ENCODE peak calls at places on chromosomes 3 and 15, in seven cellular contexts. F, W, S, K, Z, N and P are unnamed samples.

GRCh38 chr3:195859061-195859845 is 47.5 kb upstream of the MUC4 start:
- DNase-seq in F (peak; percentile 74), W (peak; percentile 54), S (peak; percentile 77), K (peak; percentile 59), Z (peak; percentile 52), N (peak; percentile 88), P (peak; percentile 62)

GRCh38 chr3:124395584-124396340 is 334.5 kb upstream of the UMPS start:
- DNase-seq in F (peak; percentile 46), W (no peak), S (no peak), K (no peak), Z (no peak), N (peak; percentile 14), P (no peak)

GRCh38 chr15:63504979-63505841 is 817 bp downstream of the USP3 start:
- DNase-seq in F (peak; percentile 76), W (peak; percentile 50), S (no peak), K (peak; percentile 16), Z (no peak), N (peak; percentile 86), P (peak; percentile 60)

GRCh38 chr3:123880998-123881561 is 3.1 kb downstream of the MYLK start:
- DNase-seq in F (no peak), W (no peak), S (no peak), K (no peak), Z (no peak), N (peak; percentile 43), P (no peak)

GRCh38 chr3:172653004-172653403 is 57.9 kb downstream of the NCEH1 start:
- DNase-seq in F (no peak), W (no peak), S (no peak), K (no peak), Z (no peak), N (peak; percentile 87), P (no peak)

GRCh38 chr3:4740397-4741105 is 238.7 kb upstream of the BHLHE40 start:
- DNase-seq in F (no peak), W (no peak), S (no peak), K (no peak), Z (no peak), N (no peak), P (no peak)

GRCh38 chr3:74267583-74268184 is 346.8 kb downstream of the CNTN3 start:
- DNase-seq in F (no peak), W (no peak), S (no peak), K (no peak), Z (no peak), N (peak; percentile 6), P (no peak)

GRCh38 chr3:134061401-134061800 is 31.7 kb upstream of the SLCO2A1 start:
- DNase-seq in F (no peak), W (no peak), S (no peak), K (no peak), Z (no peak), N (no peak), P (no peak)

GRCh38 chr15:92149029-92149428 is 244.7 kb upstream of the ST8SIA2 start:
- DNase-seq in F (no peak), W (no peak), S (no peak), K (no peak), Z (no peak), N (no peak), P (no peak)

GRCh38 chr3:195135921-195136320 is 135.0 kb downstream of the XXYLT1 start:
- DNase-seq in F (no peak), W (no peak), S (no peak), K (no peak), Z (no peak), N (peak; percentile 8), P (no peak)

GRCh38 chr3:169390310-169390731 is 273.2 kb downstream of the MECOM start:
- DNase-seq in F (no peak), W (no peak), S (no peak), K (no peak), Z (no peak), N (peak; percentile 59), P (no peak)

GRCh38 chr3:48410205-48411040 is 19.5 kb downstream of the PLXNB1 start:
- DNase-seq in F (no peak), W (no peak), S (no peak), K (no peak), Z (no peak), N (no peak), P (no peak)

GRCh38 chr15:98790270-98790669 is 141.9 kb downstream of the IGF1R start:
- DNase-seq in F (peak; percentile 29), W (no peak), S (no peak), K (no peak), Z (no peak), N (no peak), P (no peak)

GRCh38 chr3:123090700-123091585 is 24.1 kb downstream of the PDIA5 start:
- DNase-seq in F (no peak), W (no peak), S (no peak), K (no peak), Z (no peak), N (peak; percentile 89), P (no peak)

GRCh38 chr15:64934023-64934422 is 22.3 kb downstream of the ANKDD1A start:
- DNase-seq in F (no peak), W (no peak), S (no peak), K (no peak), Z (no peak), N (no peak), P (no peak)

GRCh38 chr3:110528305-110529121 is 543.1 kb upstream of the NECTIN3 start:
- DNase-seq in F (no peak), W (no peak), S (no peak), K (no peak), Z (no peak), N (no peak), P (no peak)

GRCh38 chr3:37338500-37338899 is 164.1 kb upstream of the LRRFIP2 start:
- DNase-seq in F (no peak), W (no peak), S (no peak), K (no peak), Z (no peak), N (no peak), P (no peak)